ENCODE peak calls at places on chromosomes 11 and 22, in five cellular contexts. O is AG09309, R is GM23338, J is psoas muscle, Y is astrocyte. U is an unnamed sample.

GRCh38 chr22:50473088-50473487 is 1.7 kb downstream of the SBF1 start:
- DNase-seq in O (no peak), J (no peak), Y (no peak), R (peak; percentile 57), U (no peak)

GRCh38 chr11:66047541-66048365 is 1.2 kb downstream of the GAL3ST3 start:
- DNase-seq in R (no peak), J (no peak), Y (peak; percentile 23), O (no peak), U (peak; percentile 47)

GRCh38 chr11:82458777-82459176 is 274.9 kb downstream of the FAM181B start:
- DNase-seq in O (no peak), R (no peak), Y (no peak), J (no peak), U (no peak)

GRCh38 chr11:46322759-46323158 is 24.5 kb upstream of the DGKZ start:
- DNase-seq in Y (no peak), O (no peak), R (peak; percentile 85), J (no peak), U (no peak)

GRCh38 chr22:28021116-28021997 is 102.3 kb upstream of the PITPNB start:
- DNase-seq in Y (no peak), O (no peak), J (no peak), R (no peak), U (peak; percentile 54)

GRCh38 chr11:131811380-131811779 is 441.0 kb downstream of the NTM start:
- DNase-seq in Y (no peak), J (no peak), O (no peak), R (no peak), U (no peak)

GRCh38 chr11:76598426-76598839 is 72.1 kb downstream of the LRRC32 start:
- DNase-seq in R (peak; percentile 76), Y (peak; percentile 31), J (no peak), O (no peak), U (no peak)

GRCh38 chr11:75260396-75260795 is 19.8 kb downstream of the TPBGL start:
- DNase-seq in J (no peak), O (no peak), R (no peak), Y (no peak), U (peak; percentile 17)

GRCh38 chr11:1161410-1162152 is 3.8 kb downstream of the MUC5AC start:
- DNase-seq in R (no peak), Y (no peak), O (no peak), J (no peak), U (peak; percentile 85)

GRCh38 chr11:1160231-1161101 is 2.7 kb downstream of the MUC5AC start:
- DNase-seq in J (peak; percentile 50), O (no peak), R (no peak), Y (no peak), U (no peak)

GRCh38 chr11:1163321-1163910 is 5.7 kb downstream of the MUC5AC start:
- DNase-seq in J (peak; percentile 42), Y (no peak), O (no peak), R (no peak), U (peak; percentile 87)

GRCh38 chr11:1162498-1163311 is 5.0 kb downstream of the MUC5AC start:
- DNase-seq in O (no peak), J (peak; percentile 49), R (no peak), Y (no peak), U (peak; percentile 86)

DNA sequence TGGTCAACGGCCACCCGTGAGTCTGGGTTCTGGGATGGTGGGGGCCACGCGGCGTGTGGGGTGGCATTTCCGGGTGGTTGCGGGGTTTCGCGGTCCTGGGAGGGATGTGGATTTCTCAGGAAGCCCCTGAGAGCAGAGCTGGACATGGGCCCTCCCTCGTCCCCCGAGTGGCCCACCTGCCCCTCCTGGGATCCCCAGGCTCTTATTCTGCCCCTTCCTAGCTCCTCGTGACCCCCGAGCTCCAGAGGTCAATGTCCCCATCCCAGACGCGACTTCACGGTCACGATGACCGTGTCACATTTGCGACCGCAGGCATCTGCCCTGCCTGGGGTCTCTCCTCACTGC is 4.4 kb downstream of the MUC5AC start:
- DNase-seq in O (no peak), J (no peak), Y (no peak), R (no peak), U (peak; percentile 65)
- TF ChIP-seq CTCF in O (no peak), J (no peak), Y (no peak), R (no peak), U (no peak)

DNA sequence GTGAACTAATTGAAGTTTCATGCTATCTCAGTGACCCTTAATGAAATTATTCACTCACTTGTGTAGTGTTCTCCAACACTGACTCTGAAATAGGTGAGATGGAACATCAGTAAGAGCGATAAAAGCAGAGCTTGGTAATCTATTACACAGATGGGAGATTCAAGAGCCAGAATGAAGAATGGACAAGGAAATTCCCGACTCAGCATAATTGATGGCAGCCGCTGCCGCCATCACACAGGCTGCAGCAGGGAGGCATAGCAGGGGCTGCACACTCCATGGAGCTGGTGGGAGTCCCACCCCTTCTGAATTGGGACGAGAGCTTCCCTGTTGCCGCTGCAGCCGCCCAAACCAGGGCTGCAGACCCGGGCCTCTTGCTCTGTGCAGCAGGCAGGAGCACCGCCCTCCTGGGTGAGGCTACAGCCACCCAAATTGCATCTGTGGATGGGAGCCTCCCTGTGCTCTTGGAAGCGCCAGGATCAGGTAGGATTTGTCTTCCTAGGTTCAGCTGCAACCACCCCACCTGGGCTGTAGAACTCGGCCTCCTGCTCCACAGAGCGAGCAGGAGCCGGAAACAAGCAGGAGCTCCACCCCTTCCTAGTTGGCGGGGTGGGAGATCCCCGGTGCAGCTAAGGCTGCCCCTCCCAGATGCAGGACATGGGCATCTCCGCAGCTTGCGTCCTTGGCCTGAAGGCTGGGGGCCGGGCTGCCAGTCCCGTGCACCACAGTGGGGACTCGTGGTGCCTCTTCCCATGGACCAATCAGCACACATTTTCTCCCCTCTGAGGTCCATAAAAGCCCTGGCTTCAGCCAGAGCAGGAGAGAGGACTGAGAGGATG is 535.1 kb upstream of the LUZP2 start:
- DNase-seq in O (no peak), Y (no peak), J (no peak), R (no peak), U (no peak)
- TF ChIP-seq CTCF in O (no peak), Y (no peak), J (no peak), R (no peak), U (no peak)

GRCh38 chr11:109040303-109040702 is 375.4 kb downstream of the DDX10 start:
- DNase-seq in J (no peak), R (peak; percentile 77), Y (no peak), O (no peak), U (no peak)
- TF ChIP-seq CTCF in J (no peak), R (peak; percentile 69), Y (no peak), O (no peak), U (peak; percentile 41)

GRCh38 chr11:17443926-17444690 is 32.5 kb downstream of the ABCC8 start:
- DNase-seq in J (no peak), R (no peak), Y (no peak), O (no peak), U (no peak)

GRCh38 chr11:17434108-17434507 is 42.5 kb downstream of the ABCC8 start:
- DNase-seq in O (no peak), J (no peak), Y (no peak), R (no peak), U (no peak)

GRCh38 chr11:17443423-17443822 is 33.2 kb downstream of the ABCC8 start:
- DNase-seq in O (no peak), Y (no peak), R (no peak), J (no peak), U (no peak)

GRCh38 chr11:17443000-17443399 is 33.6 kb downstream of the ABCC8 start:
- DNase-seq in Y (no peak), J (no peak), R (no peak), O (no peak), U (no peak)

GRCh38 chr11:17439316-17439782 is 37.3 kb downstream of the ABCC8 start:
- DNase-seq in Y (no peak), J (no peak), R (peak; percentile 48), O (no peak), U (no peak)
- TF ChIP-seq CTCF in Y (no peak), J (no peak), R (no peak), O (no peak), U (no peak)

GRCh38 chr22:26479043-26479791 is 4.4 kb downstream of the HPS4 start:
- DNase-seq in R (no peak), O (no peak), Y (no peak), J (no peak), U (no peak)
- TF ChIP-seq CTCF in R (no peak), O (no peak), Y (no peak), J (no peak), U (no peak)

DNA sequence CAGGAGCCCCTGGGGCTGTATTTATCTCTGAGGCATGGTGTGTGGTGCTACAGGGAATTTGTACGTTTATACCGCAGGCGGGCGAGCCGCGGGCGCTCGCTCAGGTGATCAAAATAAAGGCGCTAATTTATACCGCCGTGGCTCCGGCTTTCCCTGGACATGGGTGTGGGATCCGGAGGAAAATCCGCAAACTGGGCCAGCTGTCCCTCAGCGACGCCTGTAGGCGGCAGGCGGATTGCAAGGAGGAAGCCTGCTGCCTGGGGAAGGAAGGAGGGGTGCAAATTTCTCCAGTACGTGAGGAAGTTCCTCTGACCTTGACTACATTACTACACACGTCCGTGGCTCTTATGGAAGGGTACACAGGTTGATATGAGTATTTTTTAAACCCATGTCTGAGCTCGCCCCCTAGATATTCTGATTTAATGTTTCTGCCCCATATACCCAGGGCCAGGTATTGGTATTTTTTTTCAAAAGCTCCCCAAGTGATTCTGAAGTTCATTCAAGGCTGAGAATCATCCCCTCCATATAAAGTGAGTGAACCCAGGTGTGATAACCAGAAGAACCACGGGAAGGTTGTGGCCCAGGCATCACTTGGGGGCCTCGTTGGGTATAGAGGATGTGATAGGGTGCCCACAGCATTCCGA is 2.8 kb downstream of the MYOD1 start:
- DNase-seq in Y (no peak), O (no peak), R (peak; percentile 82), J (peak; percentile 75), U (no peak)
- TF ChIP-seq CTCF in Y (peak; percentile 33), O (peak; percentile 68), R (peak; percentile 74), J (peak; percentile 57), U (peak; percentile 68)

U was measured in chondrocyte.